ENCODE peak calls at places on chromosomes 3 and 15, in five cellular contexts. F is GM04504; H is AG08396; G is left colon; O is CD4-positive, alpha-beta memory T cell. A is an unnamed sample.

GRCh38 chr15:94792166-94792565 is 560.8 kb downstream of the MCTP2 start:
- DNase-seq in F (no peak), H (no peak), G (no peak), O (no peak), A (no peak)

GRCh38 chr15:28878209-28878608 is 7.6 kb upstream of the APBA2 start:
- DNase-seq in F (no peak), H (no peak), G (no peak), O (no peak), A (no peak)

GRCh38 chr3:94150113-94150512 is 87.3 kb downstream of the NSUN3 start:
- DNase-seq in F (no peak), H (no peak), G (no peak), O (no peak), A (no peak)

GRCh38 chr3:158352551-158352950 is 218.4 kb upstream of the MLF1 start:
- DNase-seq in F (no peak), H (no peak), G (peak), O (no peak), A (no peak)

GRCh38 chr3:20250786-20251185 is 64.8 kb upstream of the SGO1 start:
- DNase-seq in F (no peak), H (no peak), G (no peak), O (no peak), A (no peak)

GRCh38 chr3:48514431-48515227 is 10.7 kb upstream of the SHISA5 start:
- DNase-seq in F (no peak), H (no peak), G (no peak), O (peak), A (no peak)

GRCh38 chr3:95629802-95630201 is 1184.6 kb upstream of the EPHA6 start:
- DNase-seq in F (no peak), H (no peak), G (no peak), O (no peak), A (no peak)

GRCh38 chr3:187734841-187735240 is 10.4 kb downstream of the BCL6 start:
- DNase-seq in F (no peak), H (no peak), G (no peak), O (no peak), A (no peak)

GRCh38 chr3:149507491-149508324 is 33.2 kb downstream of the TM4SF4 start:
- DNase-seq in F (no peak), H (no peak), G (no peak), O (no peak), A (peak)

GRCh38 chr3:176896165-176896564 is 301.1 kb downstream of the TBL1XR1 start:
- DNase-seq in F (no peak), H (no peak), G (no peak), O (no peak), A (no peak)

GRCh38 chr15:75031773-75032302 is 8.4 kb downstream of the PPCDC start:
- DNase-seq in F (no peak), H (no peak), G (no peak), O (no peak), A (no peak)

GRCh38 chr3:169846458-169847193 is 23.1 kb downstream of the LRRC31 start:
- DNase-seq in F (peak), H (peak), G (no peak), O (no peak), A (no peak)

GRCh38 chr3:115245437-115245836 is 98.3 kb upstream of the ZBTB20 start:
- DNase-seq in F (peak), H (peak), G (no peak), O (no peak), A (no peak)

GRCh38 chr3:42148982-42149432 is 57.9 kb downstream of the TRAK1 start:
- DNase-seq in F (peak), H (peak), G (no peak), O (no peak), A (no peak)

GRCh38 chr15:92882697-92883642 is 17.2 kb upstream of the CHD2 start:
- DNase-seq in F (no peak), H (peak), G (no peak), O (no peak), A (peak)

GRCh38 chr3:160343132-160343531 is 55.9 kb downstream of the IFT80 start:
- DNase-seq in F (no peak), H (no peak), G (no peak), O (no peak), A (no peak)

A was measured in right lobe of liver.